ENCODE peak calls at places on chromosomes 5 and 9, in five cellular contexts. V, Y, E, C and J are unnamed samples.

GRCh38 chr5:95927927-95928723 is 33.5 kb downstream of the ELL2 start:
- DNase-seq in E (no peak), V (no peak), Y (peak; percentile 30), C (no peak), J (no peak)

GRCh38 chr9:101711330-101711941 is 27.0 kb downstream of the GRIN3A start:
- DNase-seq in E (no peak), Y (no peak), C (peak; percentile 47), V (peak; percentile 4), J (peak; percentile 42)

GRCh38 chr9:3359778-3360177 is 166.0 kb downstream of the RFX3 start:
- DNase-seq in C (no peak), Y (no peak), E (no peak), V (no peak), J (no peak)

GRCh38 chr5:40677456-40677855 is 2.3 kb upstream of the PTGER4 start:
- DNase-seq in C (no peak), Y (peak; percentile 37), E (no peak), V (no peak), J (no peak)

GRCh38 chr9:3824589-3824988 is 298.8 kb upstream of the RFX3 start:
- DNase-seq in Y (no peak), C (no peak), E (no peak), V (no peak), J (no peak)

GRCh38 chr5:172871982-172872381 is 37.9 kb downstream of the ERGIC1 start:
- DNase-seq in C (no peak), V (no peak), E (no peak), Y (no peak), J (no peak)

GRCh38 chr5:96388186-96388585 is 44.9 kb downstream of the PCSK1 start:
- DNase-seq in V (peak; percentile 39), Y (peak; percentile 89), C (no peak), E (no peak), J (no peak)

GRCh38 chr9:27888661-27889295 is 315.5 kb upstream of the C9orf72 start:
- DNase-seq in C (peak; percentile 3), E (no peak), V (peak; percentile 60), Y (no peak), J (peak; percentile 44)

GRCh38 chr5:171425596-171426244 is 6.3 kb downstream of the FGF18 start:
- DNase-seq in Y (no peak), C (no peak), V (no peak), E (no peak), J (no peak)

GRCh38 chr9:86481466-86481865 is 127.3 kb upstream of the TUT7 start:
- DNase-seq in E (no peak), V (no peak), Y (no peak), C (no peak), J (no peak)

GRCh38 chr5:132498686-132499271 is 8.2 kb upstream of the IRF1 start:
- DNase-seq in V (peak; percentile 21), Y (no peak), E (no peak), C (no peak), J (no peak)

GRCh38 chr9:106644661-106645060 is 218.3 kb upstream of the ZNF462 start:
- DNase-seq in C (no peak), E (no peak), V (no peak), Y (no peak), J (no peak)

GRCh38 chr5:130871346-130872086 is 293.5 kb downstream of the HINT1 start:
- DNase-seq in C (peak; percentile 46), V (peak; percentile 50), E (peak; percentile 46), Y (peak; percentile 5), J (peak; percentile 48)

GRCh38 chr9:37963936-37964739 is 60.2 kb upstream of the SLC25A51 start:
- DNase-seq in C (no peak), E (no peak), Y (peak; percentile 98), V (peak; percentile 87), J (no peak)

GRCh38 chr9:13939129-13939528 is 374.8 kb downstream of the NFIB start:
- DNase-seq in V (peak; percentile 73), C (no peak), E (no peak), Y (peak; percentile 90), J (no peak)

GRCh38 chr9:98264510-98264909 is 9.1 kb upstream of the TBC1D2 start:
- DNase-seq in C (no peak), Y (no peak), E (no peak), V (no peak), J (no peak)

GRCh38 chr9:111356567-111357244 is 26.7 kb upstream of the OR2K2 start:
- DNase-seq in C (peak; percentile 7), V (peak; percentile 80), Y (peak; percentile 90), E (no peak), J (peak; percentile 15)

GRCh38 chr9:68584110-68585033 is 43.7 kb upstream of the TMEM252 start:
- DNase-seq in C (peak; percentile 81), E (peak; percentile 75), Y (peak; percentile 92), V (peak; percentile 83), J (peak; percentile 82)

GRCh38 chr9:27377811-27378345 is 80.9 kb upstream of the EQTN start:
- DNase-seq in E (no peak), Y (no peak), C (no peak), V (no peak), J (no peak)

GRCh38 chr9:72476617-72477375 is 44.6 kb upstream of the TMC1 start:
- DNase-seq in V (peak; percentile 97), C (peak; percentile 34), Y (peak; percentile 44), E (no peak), J (peak; percentile 29)

GRCh38 chr9:21810388-21810787 is 8.0 kb downstream of the MTAP start:
- DNase-seq in Y (peak; percentile 20), E (no peak), V (no peak), C (no peak), J (no peak)

GRCh38 chr9:95023217-95024003 is 294.1 kb downstream of the FANCC start:
- DNase-seq in E (peak; percentile 52), Y (peak; percentile 70), V (peak; percentile 87), C (no peak), J (no peak)

GRCh38 chr5:78547731-78548189 is 100.8 kb downstream of the LHFPL2 start:
- DNase-seq in E (peak; percentile 92), Y (peak; percentile 92), V (no peak), C (no peak), J (no peak)

GRCh38 chr5:80346055-80346454 is 26.3 kb downstream of the SPZ1 start:
- DNase-seq in C (peak; percentile 32), V (peak; percentile 45), Y (peak; percentile 5), E (no peak), J (peak; percentile 71)

GRCh38 chr5:168268949-168269943 is 22.2 kb upstream of the WWC1 start:
- DNase-seq in C (peak; percentile 78), V (peak; percentile 95), Y (peak; percentile 83), E (peak; percentile 80), J (peak; percentile 92)

GRCh38 chr9:115164511-115164974 is 46.6 kb upstream of the TNC start:
- DNase-seq in E (no peak), C (no peak), Y (peak; percentile 45), V (peak; percentile 93), J (peak; percentile 30)

GRCh38 chr9:112751059-112751795 is 667 bp downstream of the SNX30 start:
- DNase-seq in C (peak; percentile 52), V (peak; percentile 68), Y (peak; percentile 75), E (peak; percentile 33), J (peak; percentile 87)

GRCh38 chr9:127411122-127411521 is 13.1 kb upstream of the ZNF79 start:
- DNase-seq in Y (no peak), V (no peak), C (no peak), E (no peak), J (no peak)

GRCh38 chr5:133944263-133945230 is 23.9 kb downstream of the C5orf15 start:
- DNase-seq in E (no peak), C (peak; percentile 79), V (peak; percentile 82), Y (peak; percentile 60), J (peak; percentile 72)

GRCh38 chr5:104800440-104801048 is 1238.0 kb upstream of the NUDT12 start:
- DNase-seq in C (peak; percentile 4), V (peak; percentile 67), E (no peak), Y (no peak), J (peak; percentile 8)

GRCh38 chr9:27369591-27369990 is 72.6 kb upstream of the EQTN start:
- DNase-seq in E (no peak), Y (no peak), V (no peak), C (no peak), J (no peak)

GRCh38 chr5:82641362-82641988 is 363.3 kb upstream of the RPS23 start:
- DNase-seq in E (peak; percentile 30), C (peak; percentile 49), Y (peak; percentile 96), V (peak; percentile 89), J (peak; percentile 43)

GRCh38 chr5:140106805-140107311 is 7.1 kb upstream of the PURA start:
- DNase-seq in E (no peak), V (no peak), C (no peak), Y (no peak), J (no peak)

GRCh38 chr5:140109050-140109817 is 4.7 kb upstream of the PURA start:
- DNase-seq in C (peak; percentile 23), Y (peak; percentile 18), V (peak; percentile 26), E (no peak), J (no peak)

GRCh38 chr5:140109818-140110733 is 3.8 kb upstream of the PURA start:
- DNase-seq in C (no peak), V (no peak), Y (peak; percentile 33), E (no peak), J (no peak)

GRCh38 chr5:140107312-140108092 is 6.4 kb upstream of the PURA start:
- DNase-seq in V (peak; percentile 93), C (peak; percentile 90), E (peak; percentile 94), Y (peak; percentile 90), J (peak; percentile 94)

DNA sequence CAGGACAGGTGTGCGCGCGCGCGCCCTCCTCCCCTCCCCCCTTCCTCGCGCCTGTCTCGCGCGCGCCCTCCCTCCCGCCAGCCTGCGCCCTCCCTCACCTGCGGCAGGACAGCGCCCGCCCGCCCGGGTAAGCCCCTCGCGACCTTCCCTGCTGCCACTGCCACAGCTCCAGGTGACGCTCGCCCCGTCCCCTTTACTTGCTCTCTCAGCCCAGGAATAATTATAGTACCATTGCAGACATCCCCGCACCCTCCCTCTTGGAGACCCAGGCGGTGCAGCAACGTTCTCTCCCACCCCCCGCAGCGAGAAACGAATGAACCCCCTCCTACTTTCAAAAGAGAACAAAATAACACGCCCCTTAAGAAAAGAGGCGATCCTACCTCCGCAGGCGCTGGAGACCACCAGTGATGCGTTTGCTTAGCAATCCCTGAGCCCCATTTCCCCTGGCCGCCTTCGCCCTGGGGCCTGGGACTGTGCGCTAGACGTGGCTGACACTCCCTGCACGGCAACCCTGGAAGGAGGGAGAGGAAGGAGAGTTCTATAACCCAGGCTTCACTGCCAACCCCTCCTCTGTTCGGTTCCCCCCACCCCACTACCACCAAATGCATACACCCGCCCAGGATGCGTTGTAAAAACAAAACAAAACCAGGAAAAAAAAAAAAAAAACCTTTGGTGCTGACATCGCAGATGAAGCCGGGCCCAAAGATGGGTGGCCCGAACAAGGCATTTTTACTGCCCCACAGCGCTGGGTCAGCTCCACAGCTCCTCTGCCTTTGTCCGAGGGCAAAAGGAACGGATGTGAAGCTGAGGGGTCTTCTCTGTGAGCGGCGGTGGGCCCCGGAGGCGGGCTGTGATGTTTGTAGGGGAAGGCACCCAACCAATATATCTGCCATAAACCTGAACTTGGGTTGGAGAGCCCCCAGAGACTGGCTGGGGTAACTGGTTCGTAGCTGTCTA is 5.5 kb upstream of the PURA start:
- DNase-seq in Y (no peak), E (peak; percentile 20), C (peak; percentile 54), V (peak; percentile 32), J (peak; percentile 64)
- H3K27me3 ChIP-seq in Y (no peaks in the 10 kb centered on the region), E (no peaks in the 10 kb centered on the region), C (no peaks in the 10 kb centered on the region), V (no peaks in the 10 kb centered on the region), J (peaks cover 79% of the 10 kb centered on the region)

GRCh38 chr9:18438300-18438925 is 35.5 kb upstream of the ADAMTSL1 start:
- DNase-seq in C (no peak), V (no peak), Y (peak; percentile 64), E (peak; percentile 38), J (peak; percentile 65)
- H3K4me3 ChIP-seq in C (no peak overlapping the region), V (no peak overlapping the region), Y (peak overlapping the region; percentile 20), E (peak overlapping the region; percentile 64), J (peak overlapping the region; percentile 27)

GRCh38 chr5:88659529-88660325 is 223.3 kb downstream of the MEF2C start:
- DNase-seq in Y (no peak), E (no peak), V (no peak), C (no peak), J (peak; percentile 56)
- H3K27me3 ChIP-seq in Y (peaks cover 29% of the 10 kb centered on the region), E (peaks cover 99% of the 10 kb centered on the region), V (no peaks in the 10 kb centered on the region), C (peaks cover 19% of the 10 kb centered on the region), J (peaks cover 63% of the 10 kb centered on the region)

GRCh38 chr5:9549941-9550340 is 4.1 kb upstream of the SEMA5A start:
- DNase-seq in V (no peak), C (no peak), E (no peak), Y (no peak), J (no peak)
- H3K4me3 ChIP-seq in V (no peak overlapping the region), C (no peak overlapping the region), E (no peak overlapping the region), Y (no peak overlapping the region), J (no peak overlapping the region)